ENCODE peak calls at places on chromosome 13, in eight cellular contexts. S is suprapubic skin, Q is SK-N-SH, R is fibroblast of lung, U is Peyer's patch, K is colonic mucosa, M is psoas muscle, V is body of pancreas. T is an unnamed sample. For H3K4me1, the result is how much of the 10 kb centered on the place peaks cover.

GRCh38 chr13:43058318-43058674 is 34.9 kb downstream of the DNAJC15 start:
- DNase-seq in Q (no peak), S (no peak), V (no peak), R (peak), M (no peak), K (peak), U (no peak), T (no peak)

GRCh38 chr13:105665284-105665683 is 870.2 kb downstream of the EFNB2 start:
- DNase-seq in M (no peak), Q (no peak), V (no peak), S (no peak), K (no peak), U (no peak), R (peak), T (no peak)

GRCh38 chr13:34458756-34459462 is 483.2 kb upstream of the NBEA start:
- DNase-seq in S (no peak), M (no peak), V (no peak), U (no peak), R (no peak), K (no peak), Q (no peak), T (no peak)

GRCh38 chr13:114268344-114269280 is 12.8 kb upstream of the UPF3A start:
- DNase-seq in S (no peak), R (peak), V (no peak), K (no peak), U (no peak), M (no peak), Q (no peak), T (no peak)

GRCh38 chr13:98504371-98504963 is 72.4 kb downstream of the STK24 start:
- DNase-seq in Q (no peak), M (no peak), K (no peak), V (no peak), U (no peak), S (no peak), R (no peak), T (no peak)

GRCh38 chr13:28313579-28313978 is 175.2 kb downstream of the PAN3 start:
- DNase-seq in Q (no peak), V (no peak), U (no peak), M (no peak), R (peak), K (no peak), S (no peak), T (no peak)

GRCh38 chr13:23743717-23744116 is 145.5 kb downstream of the MIPEP start:
- DNase-seq in R (no peak), M (no peak), K (no peak), U (no peak), Q (no peak), V (no peak), S (no peak), T (no peak)

GRCh38 chr13:21344662-21345176 is 114.4 kb downstream of the ZDHHC20 start:
- DNase-seq in K (no peak), M (no peak), R (no peak), V (no peak), Q (no peak), S (no peak), U (no peak), T (no peak)

GRCh38 chr13:48446454-48446853 is 33.5 kb upstream of the LPAR6 start:
- DNase-seq in V (no peak), S (no peak), K (no peak), U (no peak), M (no peak), R (peak), Q (no peak), T (no peak)

GRCh38 chr13:107807306-107808073 is 407.8 kb downstream of the LIG4 start:
- DNase-seq in M (no peak), U (no peak), V (no peak), R (peak), Q (no peak), S (no peak), K (no peak), T (no peak)

GRCh38 chr13:31946091-31946770 is 85.3 kb upstream of the FRY start:
- DNase-seq in V (no peak), K (no peak), S (no peak), M (no peak), Q (no peak), U (no peak), R (peak), T (no peak)

GRCh38 chr13:44331912-44332840 is 41.4 kb upstream of the SERP2 start:
- DNase-seq in U (no peak), M (peak), R (peak), K (no peak), Q (peak), V (no peak), S (no peak), T (no peak)

GRCh38 chr13:44149821-44150220 is 223.8 kb upstream of the SERP2 start:
- DNase-seq in S (no peak), V (no peak), Q (peak), K (no peak), R (no peak), U (no peak), M (no peak), T (no peak)

GRCh38 chr13:39159393-39159792 is 121.1 kb downstream of the NHLRC3 start:
- DNase-seq in S (no peak), K (no peak), U (no peak), M (no peak), R (no peak), Q (no peak), V (no peak), T (no peak)

GRCh38 chr13:46992383-46992952 is 95.6 kb upstream of the HTR2A start:
- DNase-seq in K (no peak), M (no peak), R (peak), S (no peak), V (no peak), Q (no peak), U (no peak), T (no peak)

GRCh38 chr13:20175907-20176652 is 15.2 kb upstream of the GJA3 start:
- DNase-seq in S (no peak), R (no peak), Q (no peak), U (no peak), K (no peak), M (no peak), V (no peak), T (no peak)

GRCh38 chr13:99225078-99225477 is 24.4 kb downstream of the UBAC2 start:
- DNase-seq in M (no peak), Q (no peak), S (no peak), K (no peak), U (no peak), V (no peak), R (no peak), T (no peak)

DNA sequence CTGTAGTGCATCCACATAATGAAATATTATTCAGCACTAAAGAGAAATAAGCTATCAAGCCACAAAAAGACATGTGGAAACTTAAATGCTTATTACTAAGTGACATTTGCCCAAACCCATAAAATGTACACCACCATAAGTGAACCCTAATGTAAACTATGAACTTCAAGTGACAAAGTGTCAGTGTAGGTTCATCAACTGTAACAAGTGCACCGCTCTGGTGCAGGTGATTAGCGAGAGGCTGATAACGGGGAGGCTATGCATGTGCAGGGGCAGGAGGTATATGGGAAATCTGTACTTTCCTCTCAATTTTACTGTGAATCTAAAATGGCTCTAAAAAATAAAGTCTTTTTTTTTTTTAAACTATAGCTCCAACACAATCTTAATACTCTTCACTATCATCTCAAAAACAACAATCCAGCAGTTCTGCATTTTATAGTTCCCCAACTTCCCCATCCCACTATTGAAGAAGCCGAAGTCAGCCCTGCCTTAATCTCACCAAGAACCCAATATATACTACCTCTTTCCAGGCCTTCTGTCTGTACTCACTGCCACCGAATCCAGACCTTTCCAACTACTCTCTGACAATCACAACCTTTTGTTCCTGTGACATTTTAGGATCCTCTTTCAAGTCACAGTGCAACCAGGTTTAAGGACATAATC is 22.6 kb downstream of the ELF1 start:
- DNase-seq in Q (no peak), U (no peak), S (no peak), K (no peak), R (no peak), V (no peak), M (no peak), T (no peak)
- H3K4me1 ChIP-seq in Q (under half), U (under half), S (half or more), K (under half), R (under half), V (half or more), M (under half), T (half or more)

DNA sequence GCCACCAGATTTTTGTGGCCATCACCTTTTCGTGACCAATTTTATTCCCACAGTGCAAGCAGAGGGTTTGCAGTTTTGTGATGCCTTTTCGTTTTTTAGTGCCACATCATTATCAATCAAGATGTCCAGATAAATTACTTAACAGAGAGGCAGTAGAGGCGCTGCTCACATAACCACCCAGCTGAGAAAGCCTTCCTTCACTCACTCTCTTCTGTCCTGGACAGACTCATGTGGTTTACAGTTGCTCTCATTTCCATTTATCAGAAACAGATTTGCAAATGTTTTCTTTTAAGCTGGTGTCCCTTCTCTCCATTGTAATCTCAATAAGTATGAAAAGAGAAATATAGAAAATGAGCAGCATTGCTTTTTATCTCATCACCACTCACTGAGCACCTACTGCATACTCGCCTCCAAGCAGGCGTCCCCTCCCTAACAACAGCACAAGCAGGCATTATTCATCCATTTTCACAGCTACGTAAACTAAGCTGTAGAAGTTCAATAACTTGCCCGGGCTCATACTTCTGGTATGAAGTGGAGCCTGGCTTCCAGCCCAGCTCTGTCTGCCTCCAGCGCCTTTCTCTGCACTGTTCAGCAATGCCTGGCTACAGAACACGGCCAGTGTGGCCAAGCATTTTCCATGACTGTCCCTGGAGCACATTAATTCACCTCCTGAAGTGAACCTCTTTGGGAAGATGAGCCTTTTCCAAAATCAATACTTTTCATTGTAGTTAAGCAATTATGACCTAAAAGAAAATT is 34.6 kb upstream of the KATNAL1 start:
- DNase-seq in R (peak), U (peak), V (peak), K (peak), Q (peak), S (peak), M (peak), T (peak)
- H3K4me1 ChIP-seq in R (under half), U (under half), V (under half), K (under half), Q (under half), S (under half), M (under half), T (under half)

GRCh38 chr13:110478405-110479214 is 82.9 kb downstream of the RAB20 start:
- DNase-seq in V (no peak), U (no peak), Q (no peak), R (no peak), K (no peak), M (no peak), S (no peak), T (no peak)

GRCh38 chr13:110477711-110478245 is 83.7 kb downstream of the RAB20 start:
- DNase-seq in U (no peak), K (no peak), V (no peak), R (no peak), M (no peak), S (no peak), Q (no peak), T (no peak)

GRCh38 chr13:110479215-110479545 is 82.3 kb downstream of the RAB20 start:
- DNase-seq in K (no peak), M (no peak), V (no peak), U (no peak), Q (no peak), S (no peak), R (no peak), T (no peak)

GRCh38 chr13:110480161-110480560 is 81.4 kb downstream of the RAB20 start:
- DNase-seq in U (no peak), K (no peak), M (no peak), V (no peak), R (no peak), Q (no peak), S (no peak), T (no peak)

GRCh38 chr13:110479648-110480047 is 81.9 kb downstream of the RAB20 start:
- DNase-seq in R (no peak), U (no peak), M (peak), Q (no peak), K (no peak), S (no peak), V (no peak), T (no peak)
- H3K4me1 ChIP-seq in R (under half), U (under half), M (under half), Q (under half), K (under half), S (under half), V (under half), T (under half)

DNA sequence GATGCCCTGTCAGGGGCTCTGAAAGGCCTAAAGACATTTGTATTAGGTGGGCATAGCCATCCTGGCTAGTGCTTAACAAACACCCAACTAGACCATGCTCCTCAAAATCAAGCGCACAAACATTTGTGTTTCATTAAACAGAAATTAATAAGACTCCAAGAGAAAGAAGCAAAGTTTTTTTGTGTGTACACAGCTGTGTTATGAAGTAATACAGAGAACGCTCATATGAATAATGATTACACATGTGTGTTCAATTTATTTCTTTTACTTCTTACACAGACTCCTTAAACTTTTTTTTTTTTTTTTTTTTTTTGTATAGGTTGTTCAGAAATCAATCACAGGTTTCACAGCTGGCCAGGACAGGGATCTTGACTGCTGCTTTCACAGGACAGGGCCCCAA is 95.6 kb downstream of the DLEU7 start:
- DNase-seq in Q (no peak), M (no peak), U (no peak), R (no peak), K (no peak), V (no peak), S (no peak), T (no peak)
- H3K4me1 ChIP-seq in Q (under half), M (under half), U (under half), R (under half), K (under half), V (under half), S (under half), T (under half)